ENCODE peak calls at places on chromosomes 2 and 18, in seven cellular contexts. B is aorta, W is hepatocyte, Y is left ventricle myocardium inferior, H is skeletal muscle cell, N is HL-60, S is right cardiac atrium. X is an unnamed sample.

GRCh38 chr2:98637401-98638144 is 29.2 kb downstream of the UNC50 start:
- DNase-seq in H (no peak), Y (no peak), B (no peak), N (no peak), W (no peak), S (no peak), X (no peak)

GRCh38 chr2:200380139-200380561 is 73.7 kb downstream of the SPATS2L start:
- DNase-seq in B (no peak), W (no peak), N (no peak), Y (no peak), H (no peak), S (peak; percentile 57), X (peak; percentile 39)

GRCh38 chr18:49846718-49847470 is 33.6 kb upstream of the ACAA2 start:
- DNase-seq in H (no peak), Y (no peak), N (no peak), W (no peak), S (no peak), B (no peak), X (no peak)

GRCh38 chr2:3179208-3179607 is 198.4 kb downstream of the EIPR1 start:
- DNase-seq in N (no peak), Y (no peak), B (no peak), H (no peak), S (no peak), W (no peak), X (no peak)

GRCh38 chr2:9982248-9982647 is 30.8 kb downstream of the GRHL1 start:
- DNase-seq in W (no peak), B (no peak), S (no peak), Y (no peak), N (no peak), H (peak; percentile 75), X (no peak)

GRCh38 chr2:176999331-176999730 is 213.3 kb upstream of the HNRNPA3 start:
- DNase-seq in H (peak; percentile 97), S (no peak), B (no peak), W (peak; percentile 6), Y (no peak), N (no peak), X (no peak)

GRCh38 chr2:127429291-127429690 is 11.1 kb downstream of the PROC start:
- DNase-seq in B (no peak), Y (no peak), H (no peak), W (no peak), S (no peak), N (no peak), X (no peak)

GRCh38 chr2:100535850-100536249 is 26.9 kb upstream of the PDCL3 start:
- DNase-seq in N (no peak), Y (no peak), W (no peak), H (no peak), B (no peak), S (no peak), X (no peak)

GRCh38 chr2:8644605-8645175 is 37.2 kb upstream of the ID2 start:
- DNase-seq in S (peak; percentile 83), Y (peak; percentile 38), W (no peak), B (peak; percentile 73), N (peak; percentile 87), H (no peak), X (no peak)

GRCh38 chr2:10071595-10071994 is 8.6 kb downstream of the CYS1 start:
- DNase-seq in H (no peak), Y (no peak), N (no peak), W (peak; percentile 2), S (peak; percentile 46), B (no peak), X (no peak)

GRCh38 chr2:886072-887022 is 64.3 kb upstream of the SNTG2 start:
- DNase-seq in H (no peak), B (peak; percentile 49), S (no peak), W (no peak), N (no peak), Y (no peak), X (no peak)

GRCh38 chr18:30150466-30151019 is 892.0 kb downstream of the DSC3 start:
- DNase-seq in W (no peak), H (no peak), N (no peak), Y (no peak), B (no peak), S (no peak), X (no peak)

GRCh38 chr2:177735318-177735803 is 337.2 kb downstream of the PDE11A start:
- DNase-seq in B (no peak), S (no peak), Y (no peak), N (no peak), H (no peak), W (no peak), X (no peak)

GRCh38 chr2:96485751-96486643 is 19.2 kb downstream of the NEURL3 start:
- DNase-seq in H (peak; percentile 54), W (peak; percentile 66), S (peak; percentile 84), N (peak; percentile 54), B (peak; percentile 86), Y (peak; percentile 59), X (peak; percentile 97)

GRCh38 chr2:3605013-3605961 is 10.4 kb downstream of the COLEC11 start:
- DNase-seq in B (peak; percentile 51), Y (no peak), W (no peak), N (peak; percentile 61), S (peak; percentile 49), H (no peak), X (peak; percentile 56)

GRCh38 chr2:118319271-118319684 is 231.0 kb downstream of the INSIG2 start:
- DNase-seq in H (no peak), W (no peak), Y (no peak), B (no peak), N (no peak), S (no peak), X (no peak)

GRCh38 chr2:228417526-228417925 is 236.0 kb upstream of the SPHKAP start:
- DNase-seq in N (no peak), S (no peak), W (no peak), H (no peak), Y (no peak), B (no peak), X (peak; percentile 72)

GRCh38 chr2:84424152-84424551 is 34.9 kb downstream of the SUCLG1 start:
- DNase-seq in N (no peak), B (no peak), W (no peak), Y (no peak), H (no peak), S (no peak), X (peak; percentile 25)

GRCh38 chr2:171167352-171167997 is 6.8 kb upstream of the TLK1 start:
- DNase-seq in S (no peak), H (no peak), W (no peak), N (no peak), B (no peak), Y (no peak), X (no peak)

GRCh38 chr18:74947875-74948274 is 261.1 kb downstream of the PTGR3 start:
- DNase-seq in Y (no peak), H (no peak), N (no peak), W (no peak), B (no peak), S (no peak), X (no peak)

GRCh38 chr2:19232312-19232711 is 126.1 kb downstream of the OSR1 start:
- DNase-seq in W (no peak), N (no peak), H (no peak), B (no peak), Y (no peak), S (no peak), X (no peak)

GRCh38 chr2:152354069-152354755 is 19.2 kb downstream of the FMNL2 start:
- DNase-seq in N (no peak), W (no peak), H (no peak), S (no peak), Y (no peak), B (no peak), X (no peak)

GRCh38 chr2:158923180-158923594 is 45.3 kb upstream of the TANC1 start:
- DNase-seq in H (no peak), S (no peak), W (peak; percentile 19), Y (no peak), B (no peak), N (no peak), X (no peak)

GRCh38 chr2:235543851-235544686 is 50.2 kb downstream of the AGAP1 start:
- DNase-seq in H (no peak), B (no peak), W (no peak), Y (no peak), N (no peak), S (peak; percentile 20), X (no peak)

GRCh38 chr2:6401301-6401700 is 464.4 kb downstream of the CMPK2 start:
- DNase-seq in S (no peak), B (no peak), H (no peak), W (no peak), Y (no peak), N (no peak), X (no peak)

GRCh38 chr18:23487738-23488625 is 15.3 kb upstream of the RMC1 start:
- DNase-seq in W (peak; percentile 32), N (no peak), S (peak; percentile 53), H (no peak), B (peak; percentile 79), Y (no peak), X (peak; percentile 52)
- H3K4me3 ChIP-seq in W (no peak overlapping the region), N (no peak overlapping the region), S (peak overlapping the region; percentile 20), H (no peak overlapping the region), B (no peak overlapping the region), Y (no peak overlapping the region), X (no peak overlapping the region)

GRCh38 chr2:47173986-47174730 is 19.1 kb upstream of the STPG4 start:
- DNase-seq in B (no peak), N (no peak), S (peak; percentile 55), W (no peak), H (no peak), Y (no peak), X (no peak)
- H3K4me3 ChIP-seq in B (peak overlapping the region; percentile 82), N (peak overlapping the region; percentile 93), S (peak overlapping the region; percentile 88), W (peak overlapping the region; percentile 94), H (peak overlapping the region; percentile 100), Y (peak overlapping the region; percentile 96), X (peak overlapping the region; percentile 92)

GRCh38 chr18:44742126-44742525 is 61.4 kb downstream of the SETBP1 start:
- DNase-seq in S (no peak), Y (no peak), W (no peak), H (no peak), N (no peak), B (no peak), X (no peak)

GRCh38 chr18:44743626-44744025 is 62.9 kb downstream of the SETBP1 start:
- DNase-seq in H (no peak), Y (no peak), W (no peak), N (no peak), S (no peak), B (no peak), X (no peak)

GRCh38 chr18:44747157-44747556 is 66.5 kb downstream of the SETBP1 start:
- DNase-seq in S (no peak), H (no peak), B (no peak), W (no peak), N (no peak), Y (no peak), X (no peak)

GRCh38 chr18:44742741-44743311 is 62.1 kb downstream of the SETBP1 start:
- DNase-seq in H (peak; percentile 38), S (peak; percentile 81), N (no peak), B (no peak), Y (peak; percentile 54), W (no peak), X (no peak)

GRCh38 chr18:44744206-44745180 is 63.8 kb downstream of the SETBP1 start:
- DNase-seq in W (no peak), B (peak; percentile 82), Y (peak; percentile 43), N (no peak), H (no peak), S (peak; percentile 79), X (no peak)
- H3K4me3 ChIP-seq in W (no peak overlapping the region), B (no peak overlapping the region), Y (peak overlapping the region; percentile 39), N (no peak overlapping the region), H (no peak overlapping the region), S (no peak overlapping the region), X (no peak overlapping the region)

DNA sequence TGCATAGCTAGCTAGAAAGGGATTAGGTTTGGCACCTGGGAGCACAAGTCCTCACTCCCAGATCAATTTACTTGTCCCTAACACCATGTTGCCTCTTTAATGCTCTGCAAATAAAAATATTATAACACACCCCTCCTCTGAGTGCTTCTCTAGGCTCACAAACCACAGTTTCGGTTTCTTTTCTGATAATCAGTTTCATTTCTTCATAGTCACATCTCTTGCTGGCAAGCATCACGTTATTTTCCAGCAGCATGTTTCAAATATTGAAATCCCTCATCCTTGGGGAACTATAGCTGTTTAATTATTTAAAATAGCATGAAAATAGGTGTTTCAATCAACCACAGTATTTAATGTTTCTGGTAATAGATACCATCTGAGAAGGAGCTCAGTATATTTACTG is 13.9 kb upstream of the SMCHD1 start:
- DNase-seq in W (no peak), N (no peak), S (no peak), B (no peak), H (no peak), Y (no peak), X (no peak)
- H3K4me3 ChIP-seq in W (no peak overlapping the region), N (no peak overlapping the region), S (peak overlapping the region; percentile 34), B (no peak overlapping the region), H (no peak overlapping the region), Y (peak overlapping the region; percentile 38), X (no peak overlapping the region)

X was measured in epithelial cell of esophagus.